ENCODE peak calls at places on chromosomes 6 and 20, in six cellular contexts. A is psoas muscle, J is Panc1, W is A673, P is astrocyte, D is sigmoid colon. X is an unnamed sample.

GRCh38 chr20:11890331-11891080 is 27.2 kb upstream of the BTBD3 start:
- DNase-seq in P (peak; percentile 82), W (peak; percentile 94), D (peak; percentile 92), J (peak; percentile 61), A (peak; percentile 91), X (peak; percentile 97)

GRCh38 chr6:9563996-9564395 is 850.9 kb downstream of the TFAP2A start:
- DNase-seq in J (no peak), W (no peak), P (peak; percentile 55), D (no peak), A (no peak), X (no peak)

GRCh38 chr20:47749367-47749766 is 35.9 kb downstream of the SULF2 start:
- DNase-seq in P (peak; percentile 89), D (no peak), J (no peak), A (peak; percentile 38), W (no peak), X (no peak)

GRCh38 chr6:88238065-88238464 is 71.9 kb upstream of the CNR1 start:
- DNase-seq in W (peak; percentile 9), D (no peak), P (no peak), J (peak; percentile 12), A (no peak), X (no peak)

GRCh38 chr6:9875605-9876353 is 539.1 kb downstream of the TFAP2A start:
- DNase-seq in P (no peak), J (no peak), W (no peak), A (no peak), D (no peak), X (no peak)

GRCh38 chr20:58113706-58114105 is 114.7 kb downstream of the ANKRD60 start:
- DNase-seq in W (no peak), P (no peak), D (no peak), A (no peak), J (no peak), X (no peak)

GRCh38 chr6:42165016-42165415 is 8.1 kb upstream of the GUCA1A start:
- DNase-seq in A (no peak), D (no peak), W (no peak), P (peak; percentile 62), J (no peak), X (no peak)

GRCh38 chr6:70764706-70765105 is 97.0 kb downstream of the SMAP1 start:
- DNase-seq in J (no peak), A (no peak), P (no peak), D (no peak), W (no peak), X (no peak)

GRCh38 chr6:153729189-153729588 is 309.9 kb upstream of the OPRM1 start:
- DNase-seq in W (no peak), J (no peak), D (no peak), A (no peak), P (no peak), X (no peak)

GRCh38 chr6:29926081-29926794 is 16.1 kb upstream of the HLA-A start:
- DNase-seq in D (peak; percentile 70), W (no peak), J (no peak), P (no peak), A (peak; percentile 35), X (no peak)

GRCh38 chr20:22582386-22582959 is 1.9 kb downstream of the FOXA2 start:
- DNase-seq in P (no peak), W (no peak), D (no peak), J (no peak), A (no peak), X (no peak)

GRCh38 chr20:24816431-24816830 is 132.6 kb upstream of the CST7 start:
- DNase-seq in J (no peak), A (no peak), W (no peak), D (no peak), P (no peak), X (no peak)

GRCh38 chr20:43357352-43357751 is 100.3 kb upstream of the SRSF6 start:
- DNase-seq in J (no peak), W (no peak), P (no peak), A (no peak), D (no peak), X (no peak)

GRCh38 chr6:82589509-82590206 is 226.0 kb downstream of the TPBG start:
- DNase-seq in D (no peak), P (peak; percentile 93), W (peak; percentile 74), J (no peak), A (no peak), X (no peak)

GRCh38 chr6:24926639-24927038 is 9.1 kb downstream of the RIPOR2 start:
- DNase-seq in D (no peak), A (no peak), J (no peak), W (no peak), P (no peak), X (no peak)

GRCh38 chr6:24926192-24926591 is 9.6 kb downstream of the RIPOR2 start:
- DNase-seq in W (no peak), J (no peak), D (no peak), A (no peak), P (no peak), X (no peak)

GRCh38 chr6:24925661-24926060 is 10.1 kb downstream of the RIPOR2 start:
- DNase-seq in D (no peak), W (no peak), A (no peak), J (no peak), P (no peak), X (no peak)

GRCh38 chr6:24927985-24928735 is 7.6 kb downstream of the RIPOR2 start:
- DNase-seq in J (no peak), D (no peak), A (no peak), W (no peak), P (peak; percentile 82), X (no peak)

DNA sequence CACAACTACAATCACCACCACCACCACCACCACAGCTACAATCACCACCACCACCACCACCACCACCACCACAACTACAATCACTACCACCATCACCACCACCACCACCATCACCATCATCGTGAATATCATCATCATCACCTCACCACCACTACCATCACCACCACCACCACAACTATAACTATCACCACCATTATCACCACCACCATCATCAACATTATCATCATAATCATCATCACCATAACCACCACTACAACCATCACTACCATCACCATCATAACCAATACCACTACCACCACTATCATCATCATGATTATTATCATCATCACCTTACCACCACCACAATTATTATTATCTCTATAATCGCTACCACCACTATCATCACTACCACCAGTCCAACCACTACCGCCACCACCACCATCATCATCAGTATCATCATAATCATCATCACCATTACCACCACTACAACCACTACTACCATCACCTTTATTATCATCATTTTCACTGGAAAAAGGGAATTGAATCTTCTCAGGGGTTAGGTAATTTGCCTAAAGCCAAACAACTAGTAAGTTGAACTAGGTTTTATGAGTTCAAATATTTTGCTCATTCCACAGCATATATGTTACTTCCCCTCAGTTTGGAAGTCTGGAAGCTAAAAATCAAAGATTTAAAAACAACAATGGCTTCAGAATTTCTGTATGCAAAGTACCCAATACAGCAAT is 8.4 kb downstream of the RIPOR2 start:
- DNase-seq in W (no peak), D (no peak), P (no peak), A (no peak), J (no peak), X (no peak)
- H3K4me1 ChIP-seq in W (no peaks in the 10 kb centered on the region), D (peaks cover 40% of the 10 kb centered on the region), P (peaks cover 30% of the 10 kb centered on the region), A (peaks cover 33% of the 10 kb centered on the region), J (no peaks in the 10 kb centered on the region), X (peaks cover 3% of the 10 kb centered on the region)

GRCh38 chr6:106518748-106519147 is 110.5 kb downstream of the RTN4IP1 start:
- DNase-seq in W (no peak), J (no peak), P (no peak), A (no peak), D (no peak), X (no peak)

GRCh38 chr6:106519460-106520394 is 109.6 kb downstream of the RTN4IP1 start:
- DNase-seq in A (no peak), D (peak; percentile 72), W (peak; percentile 74), P (peak; percentile 98), J (peak; percentile 76), X (peak; percentile 80)

GRCh38 chr6:106517699-106518098 is 111.6 kb downstream of the RTN4IP1 start:
- DNase-seq in W (no peak), A (no peak), J (no peak), D (no peak), P (no peak), X (no peak)

GRCh38 chr6:106522557-106522956 is 106.7 kb downstream of the RTN4IP1 start:
- DNase-seq in P (no peak), W (no peak), A (no peak), J (no peak), D (no peak), X (no peak)

GRCh38 chr6:106520711-106521367 is 108.5 kb downstream of the RTN4IP1 start:
- DNase-seq in W (no peak), D (no peak), J (no peak), A (no peak), P (no peak), X (no peak)
- H3K4me3 ChIP-seq in W (no peak overlapping the region), D (no peak overlapping the region), J (no peak overlapping the region), A (no peak overlapping the region), P (no peak overlapping the region), X (no peak overlapping the region)

GRCh38 chr6:148565931-148566663 is 180.7 kb upstream of the UST start:
- DNase-seq in P (peak; percentile 99), D (no peak), J (no peak), W (no peak), A (peak; percentile 31), X (no peak)
- H3K27ac ChIP-seq in P (peak overlapping the region; percentile 57), D (no peak overlapping the region), J (no peak overlapping the region), W (no peak overlapping the region), A (no peak overlapping the region), X (no peak overlapping the region)

GRCh38 chr6:24919404-24919892 is 16.3 kb downstream of the RIPOR2 start:
- DNase-seq in J (no peak), P (no peak), A (no peak), W (no peak), D (no peak), X (no peak)

GRCh38 chr6:24922854-24923253 is 12.9 kb downstream of the RIPOR2 start:
- DNase-seq in J (no peak), D (no peak), P (no peak), W (no peak), A (no peak), X (no peak)

GRCh38 chr6:24916496-24916895 is 19.3 kb downstream of the RIPOR2 start:
- DNase-seq in D (no peak), J (no peak), P (no peak), W (no peak), A (no peak), X (no peak)

GRCh38 chr6:24922174-24922573 is 13.6 kb downstream of the RIPOR2 start:
- DNase-seq in P (no peak), D (no peak), A (no peak), J (no peak), W (peak; percentile 18), X (no peak)

GRCh38 chr6:24918641-24919403 is 16.9 kb downstream of the RIPOR2 start:
- DNase-seq in A (no peak), D (no peak), W (peak; percentile 17), P (no peak), J (no peak), X (no peak)
- H3K4me1 ChIP-seq in A (peaks cover 44% of the 10 kb centered on the region), D (peaks cover 17% of the 10 kb centered on the region), W (peaks cover 7% of the 10 kb centered on the region), P (no peaks in the 10 kb centered on the region), J (no peaks in the 10 kb centered on the region), X (no peaks in the 10 kb centered on the region)

GRCh38 chr6:429515-430121 is 38.1 kb downstream of the IRF4 start:
- DNase-seq in P (no peak), J (no peak), W (no peak), A (no peak), D (no peak), X (no peak)
- H3K4me3 ChIP-seq in P (no peak overlapping the region), J (no peak overlapping the region), W (no peak overlapping the region), A (no peak overlapping the region), D (no peak overlapping the region), X (no peak overlapping the region)

DNA sequence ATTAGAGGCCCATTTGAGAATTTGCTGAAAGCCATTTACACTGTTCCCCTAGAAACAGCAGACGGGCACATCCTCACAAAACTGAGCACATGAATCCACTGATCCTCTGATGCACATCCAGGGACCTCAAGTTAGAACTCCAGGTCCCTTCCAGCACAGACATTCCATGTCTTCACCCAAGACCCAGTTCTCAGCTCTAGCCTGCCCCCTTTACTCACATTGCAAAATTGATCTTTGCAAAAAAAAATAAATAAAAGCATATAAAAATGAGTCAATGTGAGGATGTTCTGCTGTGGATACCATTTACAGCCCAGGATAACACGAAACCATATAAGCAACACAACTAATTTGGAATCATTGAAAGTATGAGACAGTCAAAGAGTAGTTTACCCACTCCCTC is 458.2 kb upstream of the JARID2 start:
- DNase-seq in A (no peak), J (no peak), W (no peak), P (no peak), D (no peak), X (no peak)
- H3K27ac ChIP-seq in A (no peak overlapping the region), J (no peak overlapping the region), W (no peak overlapping the region), P (no peak overlapping the region), D (no peak overlapping the region), X (no peak overlapping the region)